ENCODE peak calls at places on chromosomes 11 and 22, in seven cellular contexts. D, F, I, O, Y, B and W are unnamed samples.

GRCh38 chr11:35418282-35418846 is 994 bp downstream of the SLC1A2 start:
- DNase-seq in D (no peak), B (no peak), F (no peak), I (no peak), Y (no peak), O (no peak), W (peak)

GRCh38 chr22:29717789-29718188 is 2.0 kb upstream of the CABP7 start:
- DNase-seq in D (no peak), F (no peak), O (no peak), Y (no peak), B (no peak), I (no peak), W (no peak)

GRCh38 chr22:32712644-32713355 is 88.7 kb upstream of the TIMP3 start:
- DNase-seq in B (no peak), D (no peak), F (no peak), O (no peak), I (no peak), Y (no peak), W (no peak)

GRCh38 chr11:78131956-78132355 is 7.5 kb downstream of the ALG8 start:
- DNase-seq in O (no peak), Y (no peak), I (no peak), F (no peak), B (peak), D (no peak), W (no peak)

GRCh38 chr11:65431452-65432132 is 9.0 kb downstream of the NEAT1 start:
- DNase-seq in F (no peak), D (no peak), I (no peak), B (peak), Y (no peak), O (peak), W (peak)

GRCh38 chr11:121091492-121092179 is 9.4 kb upstream of the TECTA start:
- DNase-seq in B (no peak), Y (no peak), O (no peak), F (no peak), I (no peak), D (peak), W (no peak)

GRCh38 chr11:71263391-71263790 is 11.0 kb upstream of the SHANK2 start:
- DNase-seq in F (no peak), B (peak), D (no peak), Y (no peak), O (no peak), I (no peak), W (no peak)

GRCh38 chr11:12938590-12939247 is 70.4 kb upstream of the RASSF10 start:
- DNase-seq in Y (no peak), B (no peak), F (no peak), O (no peak), D (no peak), I (no peak), W (no peak)

GRCh38 chr22:50313021-50313420 is 5.6 kb upstream of the PLXNB2 start:
- DNase-seq in O (no peak), F (no peak), I (no peak), B (no peak), D (peak), Y (no peak), W (no peak)

GRCh38 chr11:33195391-33196190 is 34.3 kb upstream of the CSTF3 start:
- DNase-seq in F (no peak), B (peak), O (no peak), I (no peak), Y (no peak), D (peak), W (no peak)

DNA sequence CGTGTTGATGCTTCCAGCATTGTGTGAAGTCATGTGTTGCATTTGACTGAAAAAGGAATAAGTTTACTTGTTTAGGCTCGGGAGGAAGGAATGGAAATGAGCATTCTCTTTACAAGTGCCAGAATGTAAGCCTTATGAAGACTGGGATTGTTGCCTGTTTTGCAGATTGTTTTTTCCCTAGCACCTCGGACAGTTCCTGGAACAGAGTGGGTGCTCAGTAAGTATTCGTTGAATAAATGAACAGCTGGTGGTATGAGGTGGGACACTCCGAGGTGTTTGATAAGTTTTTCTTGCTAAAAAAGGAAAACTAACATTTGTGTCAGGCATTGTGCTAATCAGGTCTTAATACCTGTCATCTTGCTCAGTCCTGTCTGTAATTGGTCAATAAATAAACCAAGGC is 304.6 kb downstream of the NELL1 start:
- DNase-seq in I (no peak), O (no peak), F (no peak), Y (no peak), B (no peak), D (no peak), W (no peak)
- TF ChIP-seq CTCF in I (no peak), O (no peak), F (no peak), Y (no peak), B (no peak), D (no peak), W (no peak)

GRCh38 chr22:25199726-25200520 is at the start of gene CRYBB3:
- DNase-seq in Y (no peak), D (no peak), B (no peak), F (no peak), I (no peak), O (no peak), W (no peak)

GRCh38 chr22:25201557-25202273 is 2.1 kb downstream of the CRYBB3 start:
- DNase-seq in D (no peak), O (no peak), I (no peak), F (no peak), Y (no peak), B (no peak), W (peak)

GRCh38 chr22:25203082-25203481 is 3.4 kb downstream of the CRYBB3 start:
- DNase-seq in I (no peak), O (no peak), B (no peak), Y (no peak), F (no peak), D (no peak), W (no peak)

GRCh38 chr22:25200967-25201366 is 1.3 kb downstream of the CRYBB3 start:
- DNase-seq in F (no peak), O (no peak), Y (no peak), D (no peak), I (no peak), B (no peak), W (no peak)

GRCh38 chr22:25202290-25202921 is 2.7 kb downstream of the CRYBB3 start:
- DNase-seq in I (peak), D (no peak), B (peak), F (peak), O (peak), Y (peak), W (peak)
- TF ChIP-seq CTCF in I (peak), D (peak), B (peak), F (peak), O (peak), Y (peak), W (peak)

GRCh38 chr22:31496007-31496734 is at the start of gene SFI1:
- DNase-seq in I (peak), Y (peak), D (peak), F (peak), B (peak), O (peak), W (peak)
- TF ChIP-seq CTCF in I (peak), Y (peak), D (peak), F (no peak), B (peak), O (peak), W (peak)

GRCh38 chr22:17199131-17199731 is 20.0 kb downstream of the ADA2 start:
- DNase-seq in O (no peak), I (no peak), B (peak), F (peak), D (no peak), Y (no peak), W (no peak)

GRCh38 chr22:17198188-17199130 is 20.8 kb downstream of the ADA2 start:
- DNase-seq in O (no peak), I (peak), F (peak), D (no peak), Y (no peak), B (no peak), W (no peak)

GRCh38 chr22:17205432-17205831 is 13.8 kb downstream of the ADA2 start:
- DNase-seq in F (no peak), O (no peak), I (no peak), B (no peak), D (no peak), Y (no peak), W (no peak)

DNA sequence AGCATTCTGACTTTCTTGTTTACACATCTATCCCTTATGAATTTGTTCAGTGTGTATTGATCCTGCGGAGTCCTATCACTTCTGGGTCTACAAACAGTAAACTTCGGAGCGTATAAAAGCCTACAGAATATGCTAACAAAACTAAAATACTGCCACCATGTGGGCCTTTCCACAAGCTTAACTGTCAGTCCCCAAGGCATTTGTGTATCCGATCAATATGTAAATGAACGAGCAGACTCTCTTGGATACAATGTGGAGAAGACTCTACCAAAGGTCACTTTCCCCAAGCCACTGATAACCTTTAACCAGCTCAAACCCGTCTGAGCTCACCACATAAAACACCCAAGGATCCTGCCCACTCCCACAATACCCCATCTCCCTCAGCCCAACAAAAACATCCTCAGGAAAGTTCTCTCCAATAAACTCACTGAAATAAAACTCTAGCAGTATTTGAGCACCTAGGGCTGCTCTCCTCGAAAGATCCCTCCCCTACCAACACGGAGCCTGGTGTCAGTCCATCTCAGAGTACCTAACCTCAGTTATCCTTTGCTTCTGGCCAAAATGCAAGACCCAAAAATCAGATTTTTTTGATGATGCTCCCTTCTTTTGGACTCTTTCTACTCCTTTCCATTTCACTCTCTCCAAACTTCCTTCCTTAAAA is 17.8 kb downstream of the ADA2 start:
- DNase-seq in O (no peak), I (no peak), D (no peak), Y (no peak), F (no peak), B (peak), W (no peak)
- TF ChIP-seq CTCF in O (no peak), I (no peak), D (no peak), Y (no peak), F (no peak), B (peak), W (no peak)

GRCh38 chr22:19965771-19966709 is 24.4 kb upstream of the TXNRD2 start:
- DNase-seq in I (no peak), Y (no peak), O (no peak), B (no peak), D (no peak), F (peak), W (no peak)
- TF ChIP-seq CTCF in I (no peak), Y (no peak), O (peak), B (peak), D (peak), F (peak), W (peak)